ENCODE peak calls at places on chromosomes 16 and 17, in five cellular contexts. H is GM12878, O is left lung, Z is uterus, R is endodermal cell. C is an unnamed sample. For H3K36me3 and H3K9me3, the result is how much of the 10 kb centered on the place peaks cover.

GRCh38 chr17:81960130-81960958 is 643 bp downstream of the NOTUM start:
- DNase-seq in H (no peak), O (no peak), Z (no peak), R (peak), C (no peak)

GRCh38 chr17:80997471-80998387 is 6.1 kb downstream of the CHMP6 start:
- DNase-seq in H (no peak), O (peak), Z (no peak), R (peak), C (no peak)

GRCh38 chr17:50272711-50273653 is 1.3 kb upstream of the TMEM92 start:
- DNase-seq in H (no peak), O (peak), Z (peak), R (peak), C (no peak)

GRCh38 chr16:89786474-89787364 is 29.7 kb downstream of the FANCA start:
- DNase-seq in H (no peak), O (no peak), Z (no peak), R (no peak), C (no peak)

GRCh38 chr16:86575754-86576557 is 2.4 kb upstream of the FOXL1 start:
- DNase-seq in H (no peak), O (peak), Z (peak), R (peak), C (no peak)

GRCh38 chr17:35313875-35314409 is 59.5 kb downstream of the SLFN11 start:
- DNase-seq in H (no peak), O (peak), Z (peak), R (no peak), C (no peak)

GRCh38 chr16:80309178-80309577 is 231.6 kb upstream of the DYNLRB2 start:
- DNase-seq in H (no peak), O (no peak), Z (peak), R (no peak), C (no peak)

GRCh38 chr16:1338119-1338730 is 4.8 kb downstream of the BAIAP3 start:
- DNase-seq in H (no peak), O (no peak), Z (no peak), R (peak), C (no peak)

GRCh38 chr17:28357901-28358197 is 522 bp upstream of the POLDIP2 start:
- DNase-seq in H (no peak), O (no peak), Z (no peak), R (no peak), C (no peak)

GRCh38 chr16:84303023-84303422 is 8.3 kb downstream of the WFDC1 start:
- DNase-seq in H (no peak), O (no peak), Z (peak), R (no peak), C (no peak)

GRCh38 chr17:61253937-61254677 is 145.5 kb upstream of the TBX2 start:
- DNase-seq in H (no peak), O (no peak), Z (no peak), R (peak), C (no peak)

GRCh38 chr17:44655983-44656700 is at the start of gene MEIOC:
- DNase-seq in H (no peak), O (no peak), Z (no peak), R (peak), C (no peak)

GRCh38 chr17:20127660-20128413 is 118.7 kb downstream of the SPECC1 start:
- DNase-seq in H (no peak), O (no peak), Z (no peak), R (no peak), C (no peak)

GRCh38 chr17:70318061-70318460 is 148.7 kb downstream of the KCNJ2 start:
- DNase-seq in H (no peak), O (no peak), Z (no peak), R (no peak), C (no peak)

GRCh38 chr17:39799395-39799794 is 61.7 kb downstream of the GRB7 start:
- DNase-seq in H (no peak), O (no peak), Z (no peak), R (no peak), C (no peak)

GRCh38 chr17:20955437-20956323 is 87.1 kb downstream of the USP22 start:
- DNase-seq in H (no peak), O (no peak), Z (peak), R (peak), C (no peak)

GRCh38 chr16:46765050-46765449 is 16.9 kb upstream of the MYLK3 start:
- DNase-seq in H (no peak), O (no peak), Z (no peak), R (no peak), C (no peak)

GRCh38 chr17:43920500-43921095 is 13.3 kb upstream of the MPP2 start:
- DNase-seq in H (no peak), O (no peak), Z (no peak), R (no peak), C (no peak)

GRCh38 chr17:62187681-62188080 is 122.6 kb upstream of the MED13 start:
- DNase-seq in H (no peak), O (no peak), Z (no peak), R (no peak), C (no peak)

GRCh38 chr16:10575506-10576130 is 4.8 kb downstream of the EMP2 start:
- DNase-seq in H (no peak), O (no peak), Z (no peak), R (no peak), C (no peak)

GRCh38 chr16:81181013-81181720 is 57.3 kb upstream of the BCO1 start:
- DNase-seq in H (no peak), O (no peak), Z (peak), R (peak), C (peak)

GRCh38 chr17:67482784-67483183 is 105.7 kb downstream of the PITPNC1 start:
- DNase-seq in H (no peak), O (no peak), Z (no peak), R (peak), C (no peak)

GRCh38 chr17:21302711-21303425 is 18.4 kb downstream of the MAP2K3 start:
- DNase-seq in H (no peak), O (peak), Z (no peak), R (no peak), C (no peak)

GRCh38 chr17:32878211-32878610 is 1.3 kb upstream of the MYO1D start:
- DNase-seq in H (no peak), O (no peak), Z (peak), R (no peak), C (no peak)

GRCh38 chr17:48429156-48429555 is 858 bp downstream of the SKAP1 start:
- DNase-seq in H (no peak), O (no peak), Z (no peak), R (peak), C (no peak)

GRCh38 chr16:81748476-81749198 is 30.5 kb upstream of the PLCG2 start:
- DNase-seq in H (peak), O (no peak), Z (no peak), R (peak), C (no peak)

GRCh38 chr17:6578491-6578890 is 22.1 kb upstream of the PITPNM3 start:
- DNase-seq in H (no peak), O (no peak), Z (no peak), R (no peak), C (no peak)

GRCh38 chr17:6588165-6588564 is 31.8 kb upstream of the PITPNM3 start:
- DNase-seq in H (no peak), O (no peak), Z (no peak), R (no peak), C (no peak)

GRCh38 chr17:6587310-6587709 is 31.0 kb upstream of the PITPNM3 start:
- DNase-seq in H (no peak), O (no peak), Z (no peak), R (no peak), C (no peak)

GRCh38 chr17:6580628-6581027 is 24.3 kb upstream of the PITPNM3 start:
- DNase-seq in H (no peak), O (no peak), Z (no peak), R (no peak), C (no peak)

GRCh38 chr17:6583411-6583810 is 27.1 kb upstream of the PITPNM3 start:
- DNase-seq in H (no peak), O (no peak), Z (no peak), R (no peak), C (no peak)
- H3K36me3 ChIP-seq in H (under half), O (half or more), Z (under half), R (half or more), C (half or more)

GRCh38 chr17:74959826-74960738 is 12.5 kb downstream of the HID1 start:
- DNase-seq in H (no peak), O (peak), Z (no peak), R (no peak), C (no peak)
- H3K9me3 ChIP-seq in H (under half), O (under half), Z (under half), R (under half), C (under half)

GRCh38 chr17:37092701-37093100 is 143.9 kb downstream of the AATF start:
- DNase-seq in H (no peak), O (no peak), Z (no peak), R (peak), C (no peak)
- H3K36me3 ChIP-seq in H (under half), O (half or more), Z (under half), R (under half), C (half or more)

GRCh38 chr17:31541559-31541958 is 150.1 kb downstream of the RAB11FIP4 start:
- DNase-seq in H (no peak), O (no peak), Z (no peak), R (peak), C (no peak)

GRCh38 chr17:31540602-31541307 is 149.3 kb downstream of the RAB11FIP4 start:
- DNase-seq in H (no peak), O (no peak), Z (no peak), R (no peak), C (no peak)

GRCh38 chr17:31548709-31549108 is 157.2 kb downstream of the RAB11FIP4 start:
- DNase-seq in H (no peak), O (no peak), Z (no peak), R (no peak), C (no peak)

GRCh38 chr17:31546650-31547049 is 155.2 kb downstream of the RAB11FIP4 start:
- DNase-seq in H (no peak), O (no peak), Z (no peak), R (no peak), C (no peak)

GRCh38 chr17:31544186-31544585 is 152.7 kb downstream of the RAB11FIP4 start:
- DNase-seq in H (no peak), O (no peak), Z (no peak), R (no peak), C (no peak)
- H3K9me3 ChIP-seq in H (under half), O (under half), Z (under half), R (under half), C (under half)

DNA sequence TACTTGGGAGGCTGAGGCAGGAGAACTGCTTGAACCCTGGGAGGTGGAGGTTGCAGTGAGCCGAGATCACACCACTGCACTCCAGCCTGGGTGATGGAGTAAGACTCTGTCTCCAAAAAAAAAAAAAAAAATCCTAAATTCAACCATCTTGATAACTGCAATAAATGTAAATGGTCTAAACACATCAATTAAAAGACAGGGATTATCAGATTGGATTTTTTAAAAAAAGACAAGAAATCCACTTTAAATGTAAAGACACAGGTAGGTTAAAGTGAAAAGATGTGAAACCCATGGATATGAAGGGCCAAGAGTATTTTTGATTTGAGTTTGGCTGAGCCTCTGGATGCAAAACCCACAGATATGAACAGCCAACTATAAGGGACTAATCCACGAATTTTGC is 64.2 kb upstream of the ATP2A3 start:
- DNase-seq in H (no peak), O (no peak), Z (no peak), R (no peak), C (no peak)
- H3K36me3 ChIP-seq in H (under half), O (half or more), Z (under half), R (half or more), C (half or more)

GRCh38 chr16:35557731-35558130 is 2098.3 kb downstream of the TP53TG3F start:
- DNase-seq in H (no peak), O (no peak), Z (no peak), R (no peak), C (no peak)

DNA sequence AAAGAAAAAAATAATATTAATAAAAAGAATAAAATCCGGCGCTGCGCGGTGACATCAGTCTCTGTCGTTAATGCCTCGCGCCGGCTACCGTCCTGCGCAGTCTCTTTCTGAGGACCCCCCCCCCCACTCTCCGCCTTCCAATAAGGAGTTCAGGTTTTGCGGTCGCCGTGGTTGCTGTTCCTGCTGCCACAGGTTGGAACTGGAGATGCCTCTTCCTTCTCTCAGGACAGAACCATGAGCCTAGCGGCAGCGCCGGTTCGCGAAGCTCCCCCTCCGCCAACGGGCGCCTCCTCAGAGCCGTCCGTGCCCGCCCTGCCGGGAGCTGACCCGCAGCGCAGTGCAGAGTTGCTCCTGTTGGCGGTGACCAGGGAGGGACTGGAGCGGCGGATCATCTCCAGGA is 2093.4 kb downstream of the TP53TG3F start:
- DNase-seq in H (no peak), O (no peak), Z (no peak), R (no peak), C (no peak)
- H3K9me3 ChIP-seq in H (under half), O (under half), Z (under half), R (half or more), C (under half)

GRCh38 chr16:65054457-65054856 is 67.4 kb downstream of the CDH11 start:
- DNase-seq in H (no peak), O (no peak), Z (no peak), R (no peak), C (no peak)
- H3K36me3 ChIP-seq in H (under half), O (under half), Z (under half), R (under half), C (under half)

GRCh38 chr16:3179651-3180050 is 8.4 kb upstream of the OR1F1 start:
- DNase-seq in H (no peak), O (no peak), Z (no peak), R (no peak), C (no peak)
- H3K9me3 ChIP-seq in H (under half), O (under half), Z (under half), R (under half), C (under half)

GRCh38 chr16:87722590-87723223 is 43.1 kb downstream of the KLHDC4 start:
- DNase-seq in H (no peak), O (peak), Z (no peak), R (no peak), C (no peak)

GRCh38 chr16:87725596-87726235 is 40.1 kb downstream of the KLHDC4 start:
- DNase-seq in H (no peak), O (peak), Z (no peak), R (no peak), C (no peak)

GRCh38 chr16:87723224-87723619 is 42.6 kb downstream of the KLHDC4 start:
- DNase-seq in H (peak), O (peak), Z (no peak), R (no peak), C (no peak)

GRCh38 chr16:87727346-87727745 is 38.4 kb downstream of the KLHDC4 start:
- DNase-seq in H (no peak), O (peak), Z (no peak), R (no peak), C (no peak)

GRCh38 chr16:87724490-87725291 is 41.1 kb downstream of the KLHDC4 start:
- DNase-seq in H (peak), O (peak), Z (no peak), R (no peak), C (no peak)
- H3K36me3 ChIP-seq in H (under half), O (half or more), Z (under half), R (half or more), C (under half)

DNA sequence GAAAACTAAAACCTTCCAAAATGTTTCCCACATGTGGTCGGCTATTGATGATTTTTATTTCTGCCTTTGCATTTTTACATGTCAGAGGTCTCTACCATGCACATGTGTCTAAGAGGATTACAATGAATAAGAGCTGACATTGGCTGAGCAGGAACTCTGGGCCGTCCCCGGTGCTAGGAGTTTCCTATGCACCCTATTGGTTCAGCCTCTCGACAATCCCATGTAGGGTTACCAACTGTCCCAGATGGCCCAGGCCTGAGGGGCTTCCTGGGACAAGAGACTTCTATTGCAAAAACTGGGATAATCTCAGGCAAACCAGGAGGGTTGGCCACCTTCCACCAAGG is 115.6 kb upstream of the TNRC6C start:
- DNase-seq in H (no peak), O (peak), Z (no peak), R (no peak), C (no peak)
- H3K9me3 ChIP-seq in H (under half), O (under half), Z (under half), R (under half), C (under half)

C was measured in esophagus squamous epithelium.